ENCODE peak calls at places on chromosome 2, in five cellular contexts. V is aorta, E is A172, I is spleen, O is NCI-H774. C is an unnamed sample.

GRCh38 chr2:26011990-26012856 is 21.7 kb upstream of the RAB10 start:
- DNase-seq in I (no peak), V (no peak), E (peak), O (peak), C (peak)

GRCh38 chr2:54640834-54641540 is 82.5 kb upstream of the EML6 start:
- DNase-seq in O (no peak), I (no peak), E (no peak), V (no peak), C (no peak)

GRCh38 chr2:231038483-231039293 is 1.4 kb downstream of the C2orf72 start:
- DNase-seq in E (no peak), V (no peak), I (no peak), O (no peak), C (no peak)

GRCh38 chr2:153145470-153145869 is 333.1 kb downstream of the RPRM start:
- DNase-seq in E (no peak), V (no peak), I (no peak), O (no peak), C (no peak)

GRCh38 chr2:40384714-40385113 is 67.2 kb downstream of the SLC8A1 start:
- DNase-seq in I (no peak), O (no peak), V (no peak), E (no peak), C (no peak)

GRCh38 chr2:23019476-23019875 is 365.5 kb upstream of the KLHL29 start:
- DNase-seq in V (no peak), E (no peak), O (no peak), I (no peak), C (no peak)

GRCh38 chr2:65300772-65301711 is 73.4 kb downstream of the ACTR2 start:
- DNase-seq in O (no peak), V (peak), I (peak), E (peak), C (peak)

GRCh38 chr2:83650897-83651296 is 808.2 kb downstream of the SUCLG1 start:
- DNase-seq in O (no peak), V (no peak), E (peak), I (no peak), C (no peak)

GRCh38 chr2:215031330-215031729 is 107.1 kb downstream of the ABCA12 start:
- DNase-seq in E (no peak), V (no peak), I (no peak), O (no peak), C (no peak)

GRCh38 chr2:189798312-189799029 is 14.2 kb downstream of the PMS1 start:
- DNase-seq in O (no peak), E (peak), V (no peak), I (no peak), C (no peak)

GRCh38 chr2:27701676-27702075 is 38.0 kb downstream of the SLC4A1AP start:
- DNase-seq in V (no peak), I (no peak), O (no peak), E (no peak), C (peak)

GRCh38 chr2:199940373-199940772 is 14.9 kb downstream of the TYW5 start:
- DNase-seq in I (no peak), V (no peak), O (no peak), E (peak), C (no peak)

C was measured in heart left ventricle.